ENCODE peak calls at places on chromosome 3, in nine cellular contexts. One of them, this sample, is unnamed.

GRCh38 chr3:45188714-45189659 is 37.1 kb downstream of the TMEM158 start:
- DNase-seq in activated B cell treated with CpG ODN at 0.5 μM for 24 hours: no peak
- DNase-seq in kidney glomerular epithelial cell: no peak
- DNase-seq in stimulated activated CD8-positive, alpha-beta memory T cell treated with anti-CD3 and anti-CD28 coated beads, Interleukin-15, amount 100 ng/mL, for 24 hours: no peak
- DNase-seq in G401: no peak
- DNase-seq in putamen: no peak
- DNase-seq in HCEC 1CT: no peak
- DNase-seq in GM04504: no peak
- DNase-seq in adrenal gland: no peak
- DNase-seq in this sample: no peak

GRCh38 chr3:65291448-65292091 is 603.8 kb upstream of the ADAMTS9 start:
- DNase-seq in activated B cell treated with CpG ODN at 0.5 μM for 24 hours: no peak
- DNase-seq in kidney glomerular epithelial cell: no peak
- DNase-seq in stimulated activated CD8-positive, alpha-beta memory T cell treated with anti-CD3 and anti-CD28 coated beads, Interleukin-15, amount 100 ng/mL, for 24 hours: no peak
- DNase-seq in G401: no peak
- DNase-seq in putamen: no peak
- DNase-seq in HCEC 1CT: no peak
- DNase-seq in GM04504: no peak
- DNase-seq in adrenal gland: no peak
- DNase-seq in this sample: no peak

GRCh38 chr3:181998828-181999227 is 287.1 kb downstream of the SOX2 start:
- DNase-seq in activated B cell treated with CpG ODN at 0.5 μM for 24 hours: no peak
- DNase-seq in kidney glomerular epithelial cell: no peak
- DNase-seq in stimulated activated CD8-positive, alpha-beta memory T cell treated with anti-CD3 and anti-CD28 coated beads, Interleukin-15, amount 100 ng/mL, for 24 hours: no peak
- DNase-seq in G401: no peak
- DNase-seq in putamen: no peak
- DNase-seq in HCEC 1CT: no peak
- DNase-seq in GM04504: no peak
- DNase-seq in adrenal gland: no peak
- DNase-seq in this sample: no peak

GRCh38 chr3:15294914-15295313 is 37.5 kb downstream of the SH3BP5 start:
- DNase-seq in activated B cell treated with CpG ODN at 0.5 μM for 24 hours: no peak
- DNase-seq in kidney glomerular epithelial cell: no peak
- DNase-seq in stimulated activated CD8-positive, alpha-beta memory T cell treated with anti-CD3 and anti-CD28 coated beads, Interleukin-15, amount 100 ng/mL, for 24 hours: no peak
- DNase-seq in G401: peak
- DNase-seq in putamen: no peak
- DNase-seq in HCEC 1CT: no peak
- DNase-seq in GM04504: no peak
- DNase-seq in adrenal gland: no peak
- DNase-seq in this sample: no peak

GRCh38 chr3:122366379-122366749 is 16.7 kb downstream of the MIX23 start:
- DNase-seq in activated B cell treated with CpG ODN at 0.5 μM for 24 hours: no peak
- DNase-seq in kidney glomerular epithelial cell: no peak
- DNase-seq in stimulated activated CD8-positive, alpha-beta memory T cell treated with anti-CD3 and anti-CD28 coated beads, Interleukin-15, amount 100 ng/mL, for 24 hours: no peak
- DNase-seq in G401: no peak
- DNase-seq in putamen: no peak
- DNase-seq in HCEC 1CT: no peak
- DNase-seq in GM04504: no peak
- DNase-seq in adrenal gland: no peak
- DNase-seq in this sample: peak

GRCh38 chr3:128052831-128053419 is 688 bp downstream of the SEC61A1 start:
- DNase-seq in activated B cell treated with CpG ODN at 0.5 μM for 24 hours: no peak
- DNase-seq in kidney glomerular epithelial cell: no peak
- DNase-seq in stimulated activated CD8-positive, alpha-beta memory T cell treated with anti-CD3 and anti-CD28 coated beads, Interleukin-15, amount 100 ng/mL, for 24 hours: no peak
- DNase-seq in G401: peak
- DNase-seq in putamen: no peak
- DNase-seq in HCEC 1CT: peak
- DNase-seq in GM04504: no peak
- DNase-seq in adrenal gland: peak
- DNase-seq in this sample: no peak

GRCh38 chr3:39180546-39181346 is 11.6 kb downstream of the XIRP1 start:
- DNase-seq in activated B cell treated with CpG ODN at 0.5 μM for 24 hours: peak
- DNase-seq in kidney glomerular epithelial cell: peak
- DNase-seq in stimulated activated CD8-positive, alpha-beta memory T cell treated with anti-CD3 and anti-CD28 coated beads, Interleukin-15, amount 100 ng/mL, for 24 hours: peak
- DNase-seq in G401: peak
- DNase-seq in putamen: peak
- DNase-seq in HCEC 1CT: peak
- DNase-seq in GM04504: peak
- DNase-seq in adrenal gland: peak
- DNase-seq in this sample: peak

GRCh38 chr3:26932752-26933151 is 310.2 kb downstream of the LRRC3B start:
- DNase-seq in activated B cell treated with CpG ODN at 0.5 μM for 24 hours: no peak
- DNase-seq in kidney glomerular epithelial cell: no peak
- DNase-seq in stimulated activated CD8-positive, alpha-beta memory T cell treated with anti-CD3 and anti-CD28 coated beads, Interleukin-15, amount 100 ng/mL, for 24 hours: no peak
- DNase-seq in G401: no peak
- DNase-seq in putamen: no peak
- DNase-seq in HCEC 1CT: no peak
- DNase-seq in GM04504: no peak
- DNase-seq in adrenal gland: no peak
- DNase-seq in this sample: no peak

GRCh38 chr3:140432176-140432753 is 245.6 kb upstream of the TRIM42 start:
- DNase-seq in activated B cell treated with CpG ODN at 0.5 μM for 24 hours: no peak
- DNase-seq in kidney glomerular epithelial cell: no peak
- DNase-seq in stimulated activated CD8-positive, alpha-beta memory T cell treated with anti-CD3 and anti-CD28 coated beads, Interleukin-15, amount 100 ng/mL, for 24 hours: no peak
- DNase-seq in G401: no peak
- DNase-seq in putamen: no peak
- DNase-seq in HCEC 1CT: no peak
- DNase-seq in GM04504: no peak
- DNase-seq in adrenal gland: no peak
- DNase-seq in this sample: peak

GRCh38 chr3:111315911-111316310 is 226.1 kb upstream of the CD96 start:
- DNase-seq in activated B cell treated with CpG ODN at 0.5 μM for 24 hours: no peak
- DNase-seq in kidney glomerular epithelial cell: no peak
- DNase-seq in stimulated activated CD8-positive, alpha-beta memory T cell treated with anti-CD3 and anti-CD28 coated beads, Interleukin-15, amount 100 ng/mL, for 24 hours: no peak
- DNase-seq in G401: no peak
- DNase-seq in putamen: no peak
- DNase-seq in HCEC 1CT: peak
- DNase-seq in GM04504: peak
- DNase-seq in adrenal gland: no peak
- DNase-seq in this sample: peak

GRCh38 chr3:60660026-60660425 is 591.2 kb downstream of the FHIT start:
- DNase-seq in activated B cell treated with CpG ODN at 0.5 μM for 24 hours: no peak
- DNase-seq in kidney glomerular epithelial cell: no peak
- DNase-seq in stimulated activated CD8-positive, alpha-beta memory T cell treated with anti-CD3 and anti-CD28 coated beads, Interleukin-15, amount 100 ng/mL, for 24 hours: no peak
- DNase-seq in G401: no peak
- DNase-seq in putamen: no peak
- DNase-seq in HCEC 1CT: no peak
- DNase-seq in GM04504: no peak
- DNase-seq in adrenal gland: no peak
- DNase-seq in this sample: no peak

GRCh38 chr3:62630664-62631063 is 244.6 kb downstream of the CADPS start:
- DNase-seq in activated B cell treated with CpG ODN at 0.5 μM for 24 hours: no peak
- DNase-seq in kidney glomerular epithelial cell: no peak
- DNase-seq in stimulated activated CD8-positive, alpha-beta memory T cell treated with anti-CD3 and anti-CD28 coated beads, Interleukin-15, amount 100 ng/mL, for 24 hours: no peak
- DNase-seq in G401: no peak
- DNase-seq in putamen: no peak
- DNase-seq in HCEC 1CT: no peak
- DNase-seq in GM04504: no peak
- DNase-seq in adrenal gland: no peak
- DNase-seq in this sample: no peak

GRCh38 chr3:185701891-185702563 is 115.9 kb downstream of the SENP2 start:
- DNase-seq in activated B cell treated with CpG ODN at 0.5 μM for 24 hours: no peak
- DNase-seq in kidney glomerular epithelial cell: no peak
- DNase-seq in stimulated activated CD8-positive, alpha-beta memory T cell treated with anti-CD3 and anti-CD28 coated beads, Interleukin-15, amount 100 ng/mL, for 24 hours: no peak
- DNase-seq in G401: peak
- DNase-seq in putamen: no peak
- DNase-seq in HCEC 1CT: no peak
- DNase-seq in GM04504: no peak
- DNase-seq in adrenal gland: no peak
- DNase-seq in this sample: no peak

GRCh38 chr3:45462522-45463262 is 74.3 kb downstream of the LARS2 start:
- DNase-seq in activated B cell treated with CpG ODN at 0.5 μM for 24 hours: no peak
- DNase-seq in kidney glomerular epithelial cell: no peak
- DNase-seq in stimulated activated CD8-positive, alpha-beta memory T cell treated with anti-CD3 and anti-CD28 coated beads, Interleukin-15, amount 100 ng/mL, for 24 hours: no peak
- DNase-seq in G401: no peak
- DNase-seq in putamen: peak
- DNase-seq in HCEC 1CT: no peak
- DNase-seq in GM04504: no peak
- DNase-seq in adrenal gland: no peak
- DNase-seq in this sample: no peak

GRCh38 chr3:18740631-18741583 is 315.8 kb upstream of the SATB1 start:
- DNase-seq in activated B cell treated with CpG ODN at 0.5 μM for 24 hours: no peak
- DNase-seq in kidney glomerular epithelial cell: no peak
- DNase-seq in stimulated activated CD8-positive, alpha-beta memory T cell treated with anti-CD3 and anti-CD28 coated beads, Interleukin-15, amount 100 ng/mL, for 24 hours: no peak
- DNase-seq in G401: no peak
- DNase-seq in putamen: no peak
- DNase-seq in HCEC 1CT: no peak
- DNase-seq in GM04504: no peak
- DNase-seq in adrenal gland: no peak
- DNase-seq in this sample: no peak

GRCh38 chr3:190038050-190038631 is 82.6 kb downstream of the P3H2 start:
- DNase-seq in activated B cell treated with CpG ODN at 0.5 μM for 24 hours: no peak
- DNase-seq in kidney glomerular epithelial cell: no peak
- DNase-seq in stimulated activated CD8-positive, alpha-beta memory T cell treated with anti-CD3 and anti-CD28 coated beads, Interleukin-15, amount 100 ng/mL, for 24 hours: no peak
- DNase-seq in G401: no peak
- DNase-seq in putamen: no peak
- DNase-seq in HCEC 1CT: peak
- DNase-seq in GM04504: no peak
- DNase-seq in adrenal gland: peak
- DNase-seq in this sample: peak

GRCh38 chr3:107265526-107265925 is 111.7 kb upstream of the CCDC54 start:
- DNase-seq in activated B cell treated with CpG ODN at 0.5 μM for 24 hours: no peak
- DNase-seq in kidney glomerular epithelial cell: no peak
- DNase-seq in stimulated activated CD8-positive, alpha-beta memory T cell treated with anti-CD3 and anti-CD28 coated beads, Interleukin-15, amount 100 ng/mL, for 24 hours: no peak
- DNase-seq in G401: no peak
- DNase-seq in putamen: peak
- DNase-seq in HCEC 1CT: no peak
- DNase-seq in GM04504: no peak
- DNase-seq in adrenal gland: no peak
- DNase-seq in this sample: no peak

GRCh38 chr3:66136597-66136996 is 84.2 kb upstream of the SLC25A26 start:
- DNase-seq in activated B cell treated with CpG ODN at 0.5 μM for 24 hours: no peak
- DNase-seq in kidney glomerular epithelial cell: no peak
- DNase-seq in stimulated activated CD8-positive, alpha-beta memory T cell treated with anti-CD3 and anti-CD28 coated beads, Interleukin-15, amount 100 ng/mL, for 24 hours: no peak
- DNase-seq in G401: no peak
- DNase-seq in putamen: no peak
- DNase-seq in HCEC 1CT: no peak
- DNase-seq in GM04504: no peak
- DNase-seq in adrenal gland: no peak
- DNase-seq in this sample: no peak